ENCODE peak calls at places on chromosomes 4 and X, in eight cellular contexts. I, C, B, P, M, S, V and U are unnamed samples. For H3K36me3, the result is how much of the 10 kb centered on the place peaks cover.

GRCh38 chr4:146061610-146062324 is 113.8 kb upstream of the LSM6 start:
- DNase-seq in M (no peak), C (no peak), I (no peak), B (no peak), P (no peak), V (no peak), S (no peak), U (no peak)

GRCh38 chr4:178462710-178463109 is 1020.5 kb upstream of the AGA start:
- DNase-seq in V (no peak), S (peak), M (no peak), C (no peak), B (no peak), P (no peak), I (no peak), U (no peak)

GRCh38 chr4:99117876-99118693 is 26.0 kb downstream of the ADH4 start:
- DNase-seq in I (no peak), M (no peak), V (no peak), P (no peak), C (no peak), B (no peak), S (peak), U (peak)

GRCh38 chr4:82770607-82771006 is 28.0 kb downstream of the SCD5 start:
- DNase-seq in M (no peak), S (no peak), I (no peak), C (no peak), B (no peak), P (no peak), V (no peak), U (no peak)

GRCh38 chr4:106358899-106359298 is 9.7 kb downstream of the GIMD1 start:
- DNase-seq in S (peak), P (no peak), M (no peak), C (peak), V (no peak), B (no peak), I (no peak), U (no peak)

GRCh38 chrX:20729421-20729820 is 462.7 kb upstream of the RPS6KA3 start:
- DNase-seq in P (no peak), M (no peak), S (peak), I (no peak), C (peak), B (no peak), V (no peak), U (no peak)

GRCh38 chrX:110316351-110317078 is 1.4 kb downstream of the AMMECR1 start:
- DNase-seq in M (no peak), P (no peak), I (no peak), S (no peak), B (no peak), V (no peak), C (no peak), U (peak)

GRCh38 chr4:89316931-89317366 is 9.3 kb upstream of the GPRIN3 start:
- DNase-seq in C (peak), V (no peak), M (no peak), P (no peak), B (no peak), I (no peak), S (peak), U (peak)

GRCh38 chr4:134470544-134470943 is 269.0 kb upstream of the PABPC4L start:
- DNase-seq in I (peak), B (no peak), V (no peak), C (peak), M (no peak), P (no peak), S (peak), U (peak)

GRCh38 chrX:137033774-137034507 is at the start of gene GPR101:
- DNase-seq in C (no peak), S (no peak), M (no peak), P (no peak), I (no peak), V (no peak), B (no peak), U (no peak)

GRCh38 chr4:5033266-5033945 is 14.1 kb upstream of the CYTL1 start:
- DNase-seq in I (no peak), B (peak), P (no peak), S (no peak), M (peak), V (peak), C (peak), U (no peak)

GRCh38 chr4:174461438-174462106 is 60.7 kb downstream of the HPGD start:
- DNase-seq in S (peak), I (peak), C (peak), M (no peak), V (no peak), P (no peak), B (no peak), U (no peak)

GRCh38 chrX:109345866-109346265 is 136.0 kb downstream of the GUCY2F start:
- DNase-seq in M (no peak), I (no peak), B (no peak), V (no peak), P (no peak), S (no peak), C (no peak), U (no peak)

GRCh38 chr4:124415206-124415605 is 297.3 kb downstream of the ANKRD50 start:
- DNase-seq in S (peak), B (no peak), P (no peak), C (peak), I (no peak), M (no peak), V (no peak), U (no peak)

GRCh38 chr4:107519057-107519456 is 201.0 kb downstream of the PAPSS1 start:
- DNase-seq in V (no peak), C (peak), B (no peak), S (peak), P (no peak), I (peak), M (no peak), U (peak)

GRCh38 chrX:331772-332495 is 13.3 kb upstream of the GTPBP6 start:
- DNase-seq in S (no peak), V (no peak), P (no peak), C (no peak), I (no peak), B (peak), M (no peak), U (no peak)

GRCh38 chr4:128776794-128777216 is 32.7 kb upstream of the JADE1 start:
- DNase-seq in C (peak), B (no peak), I (peak), P (no peak), S (peak), M (no peak), V (peak), U (peak)

GRCh38 chr4:5524900-5525299 is 183.5 kb downstream of the EVC2 start:
- DNase-seq in I (no peak), V (no peak), S (no peak), M (no peak), P (no peak), C (peak), B (no peak), U (peak)

GRCh38 chrX:111519215-111519614 is 7.8 kb downstream of the SERTM2 start:
- DNase-seq in P (no peak), V (no peak), I (no peak), M (no peak), S (no peak), C (peak), B (no peak), U (no peak)

GRCh38 chr4:11039494-11040142 is 355.1 kb upstream of the CLNK start:
- DNase-seq in B (no peak), I (no peak), P (no peak), M (no peak), S (no peak), V (no peak), C (no peak), U (no peak)

GRCh38 chr4:111283066-111283677 is 660.3 kb upstream of the PITX2 start:
- DNase-seq in B (peak), M (peak), P (peak), V (peak), S (peak), C (peak), I (peak), U (peak)

GRCh38 chr4:7876096-7876993 is 63.3 kb downstream of the AFAP1 start:
- DNase-seq in V (peak), B (no peak), M (no peak), C (peak), I (no peak), S (no peak), P (no peak), U (peak)

GRCh38 chr4:122890142-122890769 is 32.1 kb downstream of the NUDT6 start:
- DNase-seq in V (no peak), B (no peak), S (peak), C (peak), I (no peak), M (no peak), P (peak), U (no peak)

GRCh38 chrX:66635360-66635759 is 3.5 kb downstream of the EDA2R start:
- DNase-seq in B (no peak), V (no peak), C (peak), S (no peak), M (no peak), I (no peak), P (no peak), U (peak)

GRCh38 chr4:136412708-136413107 is 1119.6 kb downstream of the PCDH18 start:
- DNase-seq in P (no peak), C (peak), I (no peak), S (no peak), M (no peak), V (no peak), B (no peak), U (no peak)

DNA sequence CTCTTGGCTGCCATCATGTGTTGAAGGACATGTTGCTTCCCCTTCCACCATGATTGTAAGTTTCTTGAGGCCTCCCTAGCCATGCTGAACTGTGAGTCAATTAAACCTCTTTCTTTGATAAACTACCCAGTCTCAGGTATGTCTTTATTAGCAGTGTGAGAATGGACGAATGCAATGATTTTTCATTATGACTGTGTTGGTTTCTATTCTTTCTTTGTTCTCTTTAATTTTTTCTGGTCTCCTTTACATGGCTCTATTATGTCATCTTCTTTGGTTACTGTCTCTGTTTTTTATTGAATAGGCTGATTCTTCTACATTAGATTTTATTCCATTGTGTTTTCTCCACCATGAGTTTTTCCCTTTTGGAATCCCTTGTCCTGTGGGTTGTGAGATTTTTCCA is 840.6 kb downstream of the TRAM1L1 start:
- DNase-seq in S (no peak), V (no peak), I (no peak), C (no peak), B (no peak), P (no peak), M (no peak), U (no peak)
- TF ChIP-seq CTCF in S (no peak), V (no peak), I (no peak), C (no peak), B (no peak), P (no peak), M (no peak), U (no peak)

DNA sequence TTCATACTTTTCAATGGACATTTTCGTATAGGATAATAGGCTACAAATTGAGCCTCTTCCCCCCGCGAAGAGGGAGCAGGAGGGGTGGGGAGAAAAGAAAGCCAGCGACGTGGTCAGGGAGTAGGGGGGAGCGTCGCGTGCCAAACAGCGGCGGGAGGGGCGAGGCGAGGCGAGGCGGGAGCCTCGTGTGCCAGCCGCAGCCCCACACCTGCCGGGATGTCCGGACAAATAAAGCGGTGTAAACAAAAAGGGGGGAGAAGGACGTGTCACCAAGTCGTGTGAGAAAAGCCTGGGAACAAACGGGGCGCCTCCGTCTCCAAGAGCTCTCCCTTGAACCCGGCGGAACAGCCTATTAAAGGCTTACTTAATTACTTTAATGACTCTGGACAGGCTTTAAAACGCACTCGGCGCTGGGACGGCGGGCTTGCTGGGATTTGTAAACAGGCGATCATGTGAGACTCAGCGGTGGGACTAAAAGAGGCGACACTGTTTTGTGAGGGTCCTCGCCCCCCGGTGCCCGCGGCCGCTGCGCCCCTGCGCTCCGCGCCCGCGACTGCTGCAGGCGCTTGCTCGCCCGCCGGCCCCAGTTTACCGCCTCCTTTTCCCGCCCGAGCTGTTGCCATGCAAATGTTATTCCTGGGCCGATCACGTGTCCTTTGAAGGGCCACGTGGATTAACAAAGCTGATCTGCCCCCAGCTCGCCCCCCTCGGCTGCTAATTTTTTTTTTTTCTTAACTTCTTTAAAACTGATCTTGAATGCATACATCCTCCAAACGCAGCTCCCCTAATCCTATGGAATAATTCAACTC is at the start of gene HELT:
- DNase-seq in C (no peak), S (no peak), V (no peak), I (no peak), B (no peak), M (no peak), P (no peak), U (no peak)
- H3K4me3 ChIP-seq in C (no peak), S (no peak), V (peak), I (no peak), B (peak), M (peak), P (no peak), U (no peak)

GRCh38 chr4:39286263-39286662 is 79.9 kb downstream of the RFC1 start:
- DNase-seq in I (no peak), M (no peak), S (no peak), V (no peak), C (no peak), B (no peak), P (no peak), U (no peak)
- H3K36me3 ChIP-seq in I (under half), M (half or more), S (under half), V (under half), C (under half), B (under half), P (under half), U (half or more)

GRCh38 chr4:139768913-139769312 is 103.3 kb downstream of the MGST2 start:
- DNase-seq in I (no peak), M (no peak), V (no peak), C (no peak), S (no peak), B (no peak), P (no peak), U (no peak)
- TF ChIP-seq CTCF in I (no peak), M (no peak), V (no peak), C (no peak), S (peak), B (no peak), P (peak), U (peak)

DNA sequence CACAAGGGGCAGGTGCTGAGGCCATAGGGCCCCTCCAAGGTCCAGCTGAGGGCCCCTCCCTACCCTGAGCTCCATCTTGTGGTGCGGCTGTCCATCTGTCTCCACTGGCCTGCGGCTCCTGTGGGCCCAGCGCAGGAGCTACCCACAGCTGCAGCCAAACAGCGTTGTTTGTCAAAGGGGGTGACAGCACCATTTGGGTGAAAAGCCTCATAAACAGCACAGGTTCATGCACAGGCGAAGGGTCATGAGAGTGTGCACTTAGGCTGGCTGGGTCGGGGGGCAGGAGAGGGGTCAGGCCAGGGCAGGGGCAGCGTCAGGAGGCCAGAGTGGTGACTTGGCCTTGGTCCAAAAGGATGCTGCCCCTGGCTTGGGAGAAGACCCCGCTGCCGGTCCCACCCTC is 32.3 kb downstream of the BLOC1S4 start:
- DNase-seq in B (no peak), I (no peak), M (no peak), P (no peak), C (no peak), S (no peak), V (no peak), U (no peak)
- H3K4me3 ChIP-seq in B (no peak), I (no peak), M (no peak), P (no peak), C (no peak), S (no peak), V (no peak), U (no peak)